ENCODE peak calls at places on chromosomes 1 and 21, in six cellular contexts. K is IMR-90, I is H1, A is neuronal stem cell, X is mesenchymal stem cell, Z is mesendoderm. G is an unnamed sample.

GRCh38 chr1:243454328-243454997 is 198.6 kb downstream of the SDCCAG8 start:
- DNase-seq in Z (no peak), I (no peak), X (no peak), A (no peak), K (no peak), G (no peak)

GRCh38 chr1:84998642-84999280 is 1.8 kb upstream of the MCOLN2 start:
- DNase-seq in X (peak; percentile 17), I (no peak), Z (peak; percentile 7), K (peak; percentile 10), A (peak; percentile 5), G (peak; percentile 38)

GRCh38 chr1:50977575-50978143 is 7.6 kb downstream of the CDKN2C start:
- DNase-seq in A (no peak), K (peak; percentile 52), I (no peak), X (peak; percentile 42), Z (peak; percentile 52), G (peak; percentile 2)

GRCh38 chr1:242468749-242469148 is 55.7 kb downstream of the PLD5 start:
- DNase-seq in I (no peak), X (no peak), A (no peak), K (no peak), Z (no peak), G (no peak)

GRCh38 chr21:38912355-38912619 is 106.6 kb downstream of the ETS2 start:
- DNase-seq in Z (no peak), K (peak; percentile 16), A (no peak), I (no peak), X (no peak), G (no peak)

GRCh38 chr1:119948342-119949214 is 52.3 kb upstream of the ADAM30 start:
- DNase-seq in K (peak; percentile 78), X (peak; percentile 76), Z (peak; percentile 86), I (peak; percentile 57), A (peak; percentile 64), G (peak; percentile 75)

GRCh38 chr1:89781494-89782126 is 39.2 kb upstream of the LRRC8D start:
- DNase-seq in X (no peak), I (no peak), A (no peak), Z (no peak), K (no peak), G (no peak)

GRCh38 chr1:43427941-43428340 is 25.8 kb downstream of the HYI start:
- DNase-seq in I (no peak), K (no peak), Z (no peak), A (no peak), X (no peak), G (no peak)

GRCh38 chr1:223504741-223505140 is 111.5 kb downstream of the CCDC185 start:
- DNase-seq in I (no peak), X (no peak), A (no peak), Z (no peak), K (peak; percentile 90), G (no peak)

GRCh38 chr1:21801100-21801499 is 11.0 kb upstream of the LDLRAD2 start:
- DNase-seq in A (no peak), Z (no peak), K (peak; percentile 71), I (no peak), X (peak; percentile 30), G (no peak)

GRCh38 chr1:214609692-214610091 is 6.7 kb downstream of the CENPF start:
- DNase-seq in Z (no peak), I (no peak), X (no peak), K (no peak), A (no peak), G (no peak)

GRCh38 chr1:32239335-32239734 is 7.7 kb upstream of the FAM167B start:
- DNase-seq in Z (no peak), A (no peak), K (no peak), I (no peak), X (no peak), G (no peak)

GRCh38 chr1:21874778-21875547 is 62.1 kb downstream of the HSPG2 start:
- DNase-seq in A (no peak), X (no peak), K (no peak), Z (no peak), I (no peak), G (no peak)

GRCh38 chr1:2937805-2938204 is 83.5 kb upstream of the ACTRT2 start:
- DNase-seq in A (no peak), K (no peak), I (no peak), X (no peak), Z (no peak), G (no peak)

GRCh38 chr1:201298381-201299367 is 15.4 kb downstream of the PKP1 start:
- DNase-seq in A (no peak), K (no peak), Z (no peak), I (no peak), X (no peak), G (no peak)

GRCh38 chr1:53636621-53637171 is 102.3 kb downstream of the GLIS1 start:
- DNase-seq in X (no peak), K (no peak), Z (no peak), A (no peak), I (no peak), G (no peak)

GRCh38 chr1:37660646-37661045 is 26.0 kb upstream of the RSPO1 start:
- DNase-seq in X (no peak), I (no peak), A (no peak), K (no peak), Z (no peak), G (no peak)

GRCh38 chr1:243582321-243582720 is 267.7 kb downstream of the AKT3 start:
- DNase-seq in A (peak; percentile 3), I (no peak), K (peak; percentile 76), X (peak; percentile 42), Z (no peak), G (peak; percentile 66)

GRCh38 chr1:247966520-247967204 is 1.6 kb downstream of the OR2AK2 start:
- DNase-seq in A (no peak), I (no peak), Z (no peak), K (no peak), X (no peak), G (no peak)

GRCh38 chr1:170578356-170578755 is 46.4 kb downstream of the GORAB start:
- DNase-seq in X (no peak), Z (no peak), K (peak; percentile 32), A (no peak), I (no peak), G (no peak)

GRCh38 chr1:231699769-231700168 is 73.2 kb downstream of the DISC1 start:
- DNase-seq in Z (no peak), A (no peak), K (peak; percentile 24), I (no peak), X (peak; percentile 69), G (no peak)

GRCh38 chr1:181166377-181167196 is 78.1 kb downstream of the IER5 start:
- DNase-seq in K (peak; percentile 76), Z (peak; percentile 89), I (no peak), X (peak; percentile 78), A (peak; percentile 67), G (peak; percentile 90)

DNA sequence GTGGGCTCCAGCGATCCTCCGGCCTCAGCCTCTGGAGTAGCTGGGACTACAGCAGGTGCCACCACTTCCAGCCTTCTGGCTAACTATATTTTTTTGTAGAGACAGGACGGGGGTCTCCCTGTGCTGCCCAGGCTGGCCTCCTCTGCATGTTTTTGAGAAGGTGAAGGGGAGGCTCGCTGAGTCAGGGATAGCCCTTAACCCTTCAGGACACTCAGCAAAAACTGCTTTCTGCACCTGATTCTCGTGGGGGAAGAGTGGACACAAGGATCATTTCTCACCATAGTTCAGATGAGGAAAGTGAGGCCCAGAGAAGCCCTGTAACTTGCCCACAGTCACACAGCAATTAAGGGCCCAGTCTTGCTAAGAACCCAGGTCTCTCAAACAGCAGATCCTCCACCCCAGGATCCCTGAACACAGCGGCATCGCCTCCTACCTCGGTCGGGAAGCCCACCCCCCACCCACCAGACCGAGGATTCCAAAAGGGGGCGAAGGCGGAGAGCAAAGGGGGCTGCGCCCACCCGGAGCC is 1.3 kb downstream of the FGR start:
- DNase-seq in I (no peak), X (no peak), Z (no peak), A (no peak), K (no peak), G (no peak)
- H3K4me3 ChIP-seq in I (peak overlapping the region; percentile 31), X (peak overlapping the region; percentile 37), Z (no peak overlapping the region), A (peak overlapping the region; percentile 72), K (no peak overlapping the region), G (no peak overlapping the region)

DNA sequence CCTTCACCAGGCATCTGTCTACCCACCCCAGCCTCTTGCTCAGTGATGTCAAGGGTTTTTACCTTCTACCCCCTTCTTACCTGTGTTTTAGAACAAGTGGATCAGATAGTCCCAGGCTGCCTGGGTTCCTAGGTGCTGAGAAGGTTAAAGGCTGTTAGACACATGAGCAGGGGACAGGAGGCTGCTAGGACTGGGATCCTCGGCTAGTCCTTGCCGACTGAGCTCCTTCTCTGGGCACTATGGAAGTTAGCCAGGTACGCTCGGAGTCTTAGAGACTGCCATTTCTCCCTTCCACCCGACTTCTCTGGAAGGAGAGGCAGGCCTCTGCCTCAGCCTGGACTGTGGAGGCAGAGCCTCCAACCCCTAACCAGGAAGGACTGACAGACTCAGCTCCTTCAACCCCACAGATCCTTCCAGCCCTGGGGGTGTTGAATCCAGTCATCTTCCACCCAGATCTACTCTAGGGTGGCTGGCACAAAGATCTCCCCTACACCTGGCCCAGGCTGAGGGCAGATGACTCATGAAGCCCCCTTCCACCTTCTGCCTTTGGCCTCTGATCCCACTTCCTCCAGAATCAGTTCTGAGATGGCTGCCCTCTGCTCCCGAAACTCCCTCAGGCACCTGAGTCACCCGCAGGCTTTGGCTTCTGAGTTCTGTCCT is at the start of gene DYNLT4:
- DNase-seq in Z (no peak), K (no peak), X (no peak), A (no peak), I (no peak), G (no peak)
- H3K4ac ChIP-seq in Z (peak within 1 kb of the TSS; percentile 19), K (peak within 1 kb of the TSS; percentile 100), X (peak within 1 kb of the TSS; percentile 97), A (peak within 1 kb of the TSS; percentile 97), I (peak within 1 kb of the TSS; percentile 71), G (peak within 1 kb of the TSS; percentile 84)

DNA sequence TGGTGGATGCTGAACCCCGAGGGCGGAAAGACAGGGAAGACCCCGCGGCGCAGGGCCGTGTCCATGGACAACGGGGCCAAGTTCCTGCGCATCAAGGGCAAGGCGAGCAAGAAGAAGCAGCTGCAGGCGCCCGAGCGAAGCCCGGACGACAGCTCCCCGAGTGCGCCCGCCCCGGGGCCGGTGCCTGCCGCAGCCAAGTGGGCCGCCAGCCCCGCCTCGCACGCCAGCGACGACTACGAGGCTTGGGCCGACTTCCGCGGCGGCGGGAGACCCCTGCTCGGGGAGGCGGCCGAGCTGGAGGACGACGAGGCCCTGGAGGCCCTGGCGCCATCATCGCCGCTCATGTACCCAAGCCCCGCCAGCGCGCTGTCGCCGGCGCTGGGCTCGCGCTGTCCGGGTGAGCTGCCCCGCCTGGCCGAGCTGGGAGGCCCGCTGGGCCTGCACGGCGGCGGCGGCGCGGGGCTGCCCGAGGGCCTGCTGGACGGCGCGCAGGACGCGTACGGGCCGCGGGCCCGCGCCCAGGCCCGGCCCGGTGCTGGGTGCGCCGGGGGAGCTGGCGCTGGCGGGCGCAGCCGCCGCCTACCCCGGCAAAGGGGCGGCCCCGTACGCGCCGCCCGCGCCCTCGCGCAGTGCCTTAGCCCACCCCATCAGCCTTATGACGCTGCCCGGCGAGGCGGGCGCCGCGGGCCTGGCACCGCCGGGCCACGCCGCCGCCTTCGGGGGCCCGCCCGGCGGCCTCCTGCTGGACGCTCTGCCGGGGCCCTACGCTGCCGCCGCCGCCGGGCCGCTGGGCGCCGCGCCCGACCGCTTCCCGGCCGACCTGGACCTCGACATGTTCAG is 20.7 kb downstream of the FOXO6 start:
- DNase-seq in K (no peak), X (peak; percentile 67), Z (no peak), A (no peak), I (no peak), G (no peak)
- H3K4me3 ChIP-seq in K (peak overlapping the region; percentile 39), X (peak overlapping the region; percentile 67), Z (peak overlapping the region; percentile 20), A (peak overlapping the region; percentile 58), I (peak overlapping the region; percentile 65), G (peak overlapping the region; percentile 65)

DNA sequence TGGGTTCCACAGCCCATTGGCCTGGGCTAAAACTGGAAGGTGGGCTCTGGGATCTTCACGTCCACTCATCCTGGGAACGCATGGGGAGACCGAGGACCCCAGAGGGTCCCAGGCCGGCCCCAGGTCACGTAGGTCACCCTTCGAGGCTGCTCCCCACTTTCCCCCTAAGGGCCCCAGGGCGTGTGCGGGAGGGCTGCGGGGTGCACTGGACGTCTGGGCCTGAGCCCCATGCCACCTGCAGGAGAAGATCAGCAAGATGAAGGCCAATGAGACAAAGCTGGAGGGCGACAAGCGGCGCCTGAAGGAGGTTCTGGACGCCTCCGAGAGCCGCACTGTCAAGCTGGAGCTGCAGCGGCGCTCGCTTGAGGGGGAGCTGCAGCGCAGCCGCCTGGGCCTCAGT is 12.5 kb downstream of the MFAP2 start:
- DNase-seq in Z (no peak), K (no peak), X (no peak), I (no peak), A (no peak), G (no peak)
- H3K4ac ChIP-seq in Z (no peak overlapping the region), K (no peak overlapping the region), X (no peak overlapping the region), I (no peak overlapping the region), A (no peak overlapping the region), G (no peak overlapping the region)

G was measured in trophoblast cell.